ENCODE peak calls at places on chromosomes 13 and 19, in five cellular contexts. M is thoracic aorta, P is brain microvascular endothelial cell, Y is fibroblast of lung, K is neuronal stem cell. S is an unnamed sample. For H3K36me3, the result is how much of the 10 kb centered on the place peaks cover.

GRCh38 chr13:51935326-51936171 is 73.8 kb downstream of the CCDC70 start:
- DNase-seq in P (no peak), Y (peak), M (no peak), K (peak), S (no peak)

GRCh38 chr19:58571575-58571947 is 1.6 kb downstream of the MZF1 start:
- DNase-seq in Y (no peak), P (no peak), M (no peak), K (no peak), S (no peak)

GRCh38 chr19:48741222-48741999 is 1.0 kb upstream of the RASIP1 start:
- DNase-seq in M (no peak), Y (no peak), P (no peak), K (no peak), S (peak)

GRCh38 chr13:21075303-21076264 is 14.2 kb upstream of the LATS2 start:
- DNase-seq in M (no peak), K (no peak), P (no peak), Y (peak), S (peak)

GRCh38 chr13:30806784-30807183 is 71.4 kb downstream of the ALOX5AP start:
- DNase-seq in M (no peak), K (no peak), Y (peak), P (peak), S (peak)

GRCh38 chr13:48595330-48596127 is 58.2 kb upstream of the CYSLTR2 start:
- DNase-seq in M (no peak), K (no peak), P (peak), Y (peak), S (peak)

GRCh38 chr13:40656358-40656757 is 10.1 kb downstream of the FOXO1 start:
- DNase-seq in M (no peak), P (no peak), Y (no peak), K (no peak), S (no peak)

GRCh38 chr19:48480151-48480475 is 10.9 kb downstream of the CYTH2 start:
- DNase-seq in K (no peak), P (no peak), M (no peak), Y (no peak), S (peak)

GRCh38 chr19:14409157-14410053 is 9.7 kb downstream of the DDX39A start:
- DNase-seq in M (no peak), Y (no peak), P (no peak), K (no peak), S (no peak)

GRCh38 chr13:43815204-43815603 is 28.4 kb upstream of the ENOX1 start:
- DNase-seq in P (peak), Y (peak), M (no peak), K (no peak), S (peak)

GRCh38 chr19:15259900-15260299 is 27.7 kb upstream of the EPHX3 start:
- DNase-seq in K (no peak), P (no peak), Y (no peak), M (no peak), S (no peak)

GRCh38 chr13:24274452-24274971 is 34.9 kb upstream of the C1QTNF9 start:
- DNase-seq in M (no peak), P (no peak), K (no peak), Y (no peak), S (no peak)

GRCh38 chr13:91122766-91123165 is 224.7 kb upstream of the MIR17HG start:
- DNase-seq in M (no peak), K (no peak), Y (no peak), P (no peak), S (no peak)

GRCh38 chr13:109671919-109672318 is 114.5 kb downstream of the IRS2 start:
- DNase-seq in P (no peak), K (no peak), M (no peak), Y (no peak), S (no peak)

GRCh38 chr19:35267818-35268545 is 780 bp upstream of the USF2 start:
- DNase-seq in Y (peak), M (no peak), P (peak), K (peak), S (peak)

GRCh38 chr19:16368385-16369305 is 44.0 kb downstream of the KLF2 start:
- DNase-seq in P (no peak), Y (no peak), M (no peak), K (no peak), S (no peak)

GRCh38 chr13:97255515-97255999 is 33.4 kb downstream of the MBNL2 start:
- DNase-seq in Y (peak), M (no peak), K (no peak), P (no peak), S (no peak)

GRCh38 chr13:64675256-64675892 is 2554.8 kb downstream of the PCDH9 start:
- DNase-seq in M (no peak), Y (peak), P (peak), K (no peak), S (no peak)

GRCh38 chr13:112744306-112745021 is 54.6 kb downstream of the ATP11A start:
- DNase-seq in M (no peak), P (no peak), K (no peak), Y (peak), S (no peak)

GRCh38 chr13:46622918-46623256 is 69.9 kb downstream of the LRCH1 start:
- DNase-seq in Y (peak), M (no peak), P (no peak), K (no peak), S (no peak)

GRCh38 chr19:36266375-36266961 is 51.6 kb downstream of the ZNF146 start:
- DNase-seq in Y (peak), K (no peak), P (no peak), M (no peak), S (no peak)

GRCh38 chr19:3373971-3374368 is 7.6 kb downstream of the NFIC start:
- DNase-seq in Y (no peak), M (no peak), P (no peak), K (no peak), S (no peak)

GRCh38 chr13:84563611-84564010 is 681.3 kb upstream of the SLITRK1 start:
- DNase-seq in M (no peak), Y (no peak), K (no peak), P (no peak), S (no peak)

GRCh38 chr13:80361883-80362327 is 21.0 kb upstream of the SPRY2 start:
- DNase-seq in Y (no peak), M (no peak), K (peak), P (peak), S (peak)

GRCh38 chr13:57996717-57997116 is 365.2 kb downstream of the PCDH17 start:
- DNase-seq in K (no peak), M (no peak), Y (peak), P (no peak), S (no peak)

GRCh38 chr19:23762884-23763711 is 4.4 kb upstream of the ZNF681 start:
- DNase-seq in P (peak), M (no peak), K (peak), Y (peak), S (no peak)

GRCh38 chr13:66348745-66349720 is 881.1 kb downstream of the PCDH9 start:
- DNase-seq in P (no peak), M (no peak), Y (no peak), K (no peak), S (peak)

GRCh38 chr13:80105350-80105749 is 235.6 kb downstream of the SPRY2 start:
- DNase-seq in Y (no peak), P (no peak), K (no peak), M (no peak), S (peak)

GRCh38 chr13:31835932-31836331 is 96.6 kb downstream of the RXFP2 start:
- DNase-seq in K (no peak), P (peak), Y (peak), M (no peak), S (peak)

GRCh38 chr19:41999071-41999877 is 5.2 kb upstream of the ATP1A3 start:
- DNase-seq in M (no peak), Y (no peak), K (no peak), P (no peak), S (no peak)

GRCh38 chr19:49861127-49861526 is 6.2 kb downstream of the PNKP start:
- DNase-seq in P (no peak), K (no peak), M (no peak), Y (no peak), S (no peak)
- H3K36me3 ChIP-seq in P (half or more), K (half or more), M (half or more), Y (half or more), S (half or more)

DNA sequence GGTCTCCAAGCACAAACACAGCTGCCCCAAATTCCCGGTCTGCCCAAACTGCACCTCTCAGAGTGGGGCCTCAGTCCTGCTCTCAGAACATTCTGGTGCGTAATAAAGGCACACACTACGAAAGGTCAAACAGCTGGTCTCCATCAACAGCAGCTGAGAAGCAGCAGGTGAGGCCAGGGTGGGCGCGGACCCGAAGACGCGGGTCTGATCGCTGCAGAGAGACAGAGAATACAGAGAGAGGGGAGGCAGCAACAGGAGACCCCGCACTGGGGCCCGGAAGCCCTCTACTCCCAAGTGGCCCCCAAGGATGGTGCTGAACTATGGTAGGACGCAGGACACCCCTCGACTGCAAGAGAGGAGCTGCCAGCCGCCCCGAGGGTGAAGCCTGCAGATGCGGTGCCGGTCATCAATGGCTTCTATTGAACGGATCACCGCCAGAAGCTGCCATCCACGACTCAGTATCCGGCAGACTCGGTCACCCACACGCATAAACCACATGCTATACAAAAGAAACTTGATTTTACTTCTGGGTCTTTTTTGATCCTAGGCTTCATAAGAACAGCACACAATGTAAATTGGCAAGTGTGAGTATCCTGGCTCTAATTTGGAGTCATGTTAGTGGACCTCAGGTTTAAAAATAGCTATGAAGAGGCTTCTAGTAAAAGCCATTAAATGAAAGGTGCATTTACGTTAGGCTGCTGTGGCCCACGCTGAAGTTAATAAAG is 33.4 kb downstream of the STK24 start:
- DNase-seq in P (no peak), Y (no peak), K (no peak), M (no peak), S (no peak)
- H3K27ac ChIP-seq in P (no peak), Y (peak), K (no peak), M (no peak), S (no peak)

GRCh38 chr19:990746-991145 is 6.6 kb downstream of the WDR18 start:
- DNase-seq in K (no peak), M (no peak), Y (no peak), P (no peak), S (no peak)

GRCh38 chr19:988081-988480 is 3.9 kb downstream of the WDR18 start:
- DNase-seq in P (no peak), M (no peak), K (no peak), Y (peak), S (no peak)

GRCh38 chr19:988510-988909 is 4.4 kb downstream of the WDR18 start:
- DNase-seq in P (no peak), K (no peak), M (no peak), Y (no peak), S (no peak)

GRCh38 chr19:990119-990571 is 6.0 kb downstream of the WDR18 start:
- DNase-seq in Y (no peak), M (no peak), K (no peak), P (no peak), S (no peak)

DNA sequence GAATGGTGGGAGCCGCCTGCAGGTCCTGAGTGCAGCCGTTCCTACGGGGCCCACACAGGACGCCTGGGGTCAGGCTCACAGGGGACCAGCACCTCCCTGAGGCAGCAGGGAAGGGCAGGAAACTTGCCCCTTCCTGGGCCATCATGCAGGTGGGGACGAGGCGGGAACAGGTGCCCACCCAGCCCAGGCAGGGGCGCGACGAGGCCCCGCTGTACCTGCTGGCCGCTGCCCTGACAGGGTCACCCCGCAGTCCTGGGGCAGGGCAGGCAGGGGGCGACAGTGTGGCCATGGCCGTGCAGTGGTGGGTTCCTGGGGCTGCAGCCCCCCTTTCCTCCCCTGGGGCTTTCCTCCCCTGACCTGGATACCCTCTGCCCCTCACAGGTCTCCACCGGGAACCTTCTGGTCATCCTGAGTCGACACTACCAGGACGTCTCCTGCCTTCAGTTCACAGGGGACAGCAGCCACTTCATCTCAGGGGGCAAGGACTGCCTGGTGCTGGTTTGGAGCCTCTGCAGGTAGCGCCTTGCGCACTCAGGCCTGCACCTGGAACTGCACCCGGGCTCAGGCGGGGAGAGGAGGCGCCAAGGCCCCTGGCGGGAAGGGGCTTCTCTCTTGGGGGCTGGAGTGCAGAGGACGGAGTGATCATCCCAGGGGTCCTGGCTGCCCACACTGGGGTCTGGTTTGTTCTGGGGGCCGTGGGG is 5.4 kb downstream of the WDR18 start:
- DNase-seq in Y (no peak), M (no peak), P (no peak), K (no peak), S (no peak)
- H3K36me3 ChIP-seq in Y (under half), M (under half), P (under half), K (half or more), S (under half)

GRCh38 chr19:7349231-7349591 is 474 bp downstream of the ARHGEF18 start:
- DNase-seq in Y (no peak), P (no peak), M (no peak), K (no peak), S (no peak)

GRCh38 chr19:7351861-7352260 is 3.1 kb downstream of the ARHGEF18 start:
- DNase-seq in K (no peak), Y (no peak), M (no peak), P (no peak), S (no peak)

GRCh38 chr19:7346488-7346971 is 2.2 kb upstream of the ARHGEF18 start:
- DNase-seq in Y (no peak), K (no peak), M (no peak), P (no peak), S (no peak)

GRCh38 chr19:7349961-7350711 is 1.4 kb downstream of the ARHGEF18 start:
- DNase-seq in K (no peak), M (no peak), Y (no peak), P (no peak), S (no peak)

DNA sequence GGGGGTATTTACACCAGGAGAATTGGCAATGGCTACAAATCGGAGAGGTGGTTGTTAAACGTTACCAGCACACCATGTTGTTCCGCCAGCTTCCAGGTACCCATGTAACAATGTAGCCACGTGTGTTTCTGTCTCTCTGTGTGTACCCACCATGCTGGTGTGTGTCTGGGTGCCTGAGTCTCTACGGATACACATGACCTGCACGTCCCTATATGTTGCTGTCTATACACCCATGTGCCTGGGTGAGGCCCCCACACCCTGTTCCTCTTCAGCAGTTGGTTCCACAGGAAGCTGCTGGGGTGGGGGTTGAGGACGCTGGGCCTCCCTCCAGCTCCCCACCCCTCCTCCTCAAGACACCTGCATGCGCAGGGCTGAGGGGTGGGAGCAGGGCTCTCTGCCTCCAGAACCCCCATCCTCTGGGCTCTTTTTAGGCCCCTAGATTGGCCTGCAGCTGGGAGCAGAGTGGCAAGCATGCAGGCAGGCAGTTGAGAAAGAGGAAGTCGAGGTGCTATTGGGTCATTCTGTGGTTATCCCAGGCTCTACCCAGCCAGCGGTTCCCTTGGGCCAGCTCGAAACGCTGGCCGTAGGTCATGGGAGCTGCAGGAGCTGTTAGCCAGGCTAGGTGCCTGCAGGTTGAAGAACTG is at the start of gene ARHGEF18:
- DNase-seq in M (no peak), Y (no peak), P (no peak), K (no peak), S (no peak)
- H3K27ac ChIP-seq in M (no peak), Y (no peak), P (no peak), K (no peak), S (no peak)

GRCh38 chr19:47186337-47187022 is 44.5 kb downstream of the BBC3 start:
- DNase-seq in K (no peak), M (no peak), P (no peak), Y (peak), S (no peak)
- H3K36me3 ChIP-seq in K (half or more), M (under half), P (under half), Y (under half), S (under half)

GRCh38 chr19:40661616-40662015 is 28.8 kb downstream of the NUMBL start:
- DNase-seq in M (no peak), P (no peak), Y (no peak), K (no peak), S (no peak)

GRCh38 chr19:40666803-40667438 is 23.5 kb downstream of the NUMBL start:
- DNase-seq in M (no peak), P (no peak), Y (no peak), K (no peak), S (no peak)

GRCh38 chr19:40667602-40668001 is 22.8 kb downstream of the NUMBL start:
- DNase-seq in K (no peak), Y (no peak), M (no peak), P (no peak), S (no peak)

GRCh38 chr19:40662925-40663711 is 27.3 kb downstream of the NUMBL start:
- DNase-seq in P (peak), Y (peak), K (peak), M (peak), S (peak)

GRCh38 chr19:40663712-40664692 is 26.4 kb downstream of the NUMBL start:
- DNase-seq in P (peak), K (no peak), Y (peak), M (no peak), S (no peak)
- H3K27ac ChIP-seq in P (no peak), K (no peak), Y (peak), M (peak), S (no peak)

GRCh38 chr19:4501005-4501591 is 17.2 kb downstream of the PLIN4 start:
- DNase-seq in K (no peak), Y (no peak), P (no peak), M (no peak), S (no peak)
- H3K36me3 ChIP-seq in K (half or more), Y (under half), P (half or more), M (under half), S (under half)

DNA sequence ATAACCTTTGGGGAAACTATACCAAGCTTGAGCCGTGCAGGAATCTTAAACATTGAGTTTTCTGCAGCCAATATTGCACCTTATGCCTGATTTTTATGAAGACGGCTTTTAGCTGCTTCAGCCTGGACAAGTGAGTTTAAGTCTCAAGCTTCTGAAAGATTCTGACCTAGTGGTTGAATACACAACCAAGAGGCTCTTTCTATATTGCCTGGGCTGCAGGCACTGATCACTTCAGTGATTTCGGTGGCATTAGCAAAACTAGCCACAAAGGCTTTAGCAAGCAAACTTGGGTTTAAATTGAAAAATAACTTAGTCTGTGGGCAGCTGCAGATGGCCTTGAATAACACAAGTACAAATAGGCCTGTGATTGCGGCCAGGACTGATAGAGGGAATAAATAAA is 29.3 kb upstream of the RFXAP start:
- DNase-seq in M (no peak), P (no peak), K (no peak), Y (no peak), S (no peak)
- H3K27ac ChIP-seq in M (no peak), P (no peak), K (no peak), Y (no peak), S (no peak)

S was measured in endothelial cell of umbilical vein.